ENCODE peak calls at places on chromosomes 3 and 15, in four cellular contexts. H, L, M and D are unnamed samples.

GRCh38 chr15:74365619-74366445 is 1.6 kb downstream of the CYP11A1 start:
- DNase-seq in H (peak), L (peak), M (no peak), D (peak)

GRCh38 chr15:65254237-65254820 is 32.4 kb downstream of the PARP16 start:
- DNase-seq in H (no peak), L (no peak), M (no peak), D (no peak)

GRCh38 chr3:45153658-45154437 is 7.7 kb upstream of the CDCP1 start:
- DNase-seq in H (peak), L (no peak), M (peak), D (peak)

GRCh38 chr3:50416736-50417636 is 57.7 kb upstream of the TMEM115 start:
- DNase-seq in H (no peak), L (no peak), M (no peak), D (no peak)

GRCh38 chr3:141402476-141403171 is 34.3 kb downstream of the ZBTB38 start:
- DNase-seq in H (peak), L (peak), M (peak), D (no peak)

GRCh38 chr15:35690698-35691116 is 144.7 kb upstream of the DPH6 start:
- DNase-seq in H (peak), L (no peak), M (peak), D (peak)

GRCh38 chr3:16516695-16517481 is 3.4 kb upstream of the RFTN1 start:
- DNase-seq in H (peak), L (no peak), M (peak), D (peak)

GRCh38 chr3:47440131-47440530 is 35.6 kb downstream of the SCAP start:
- DNase-seq in H (no peak), L (no peak), M (no peak), D (no peak)

GRCh38 chr15:39997031-39997430 is 42.0 kb downstream of the SRP14 start:
- DNase-seq in H (no peak), L (no peak), M (no peak), D (no peak)